ENCODE peak calls at places on chromosome 19, in seven cellular contexts. B, J, E, X, W, H and I are unnamed samples.

GRCh38 chr19:34429553-34429952 is 1.4 kb downstream of the UBA2 start:
- DNase-seq in X (no peak), W (no peak), H (no peak), J (no peak), E (no peak), B (no peak), I (no peak)

GRCh38 chr19:48635263-48635965 is 1.8 kb downstream of the DBP start:
- DNase-seq in W (peak), B (no peak), X (peak), H (peak), E (peak), J (peak), I (peak)

GRCh38 chr19:38388310-38389100 is at the start of gene SPRED3:
- DNase-seq in B (no peak), X (no peak), W (no peak), J (no peak), H (no peak), E (no peak), I (no peak)

GRCh38 chr19:55461974-55462628 is 659 bp upstream of the ISOC2 start:
- DNase-seq in X (no peak), E (no peak), B (no peak), W (no peak), J (no peak), H (no peak), I (no peak)

GRCh38 chr19:52099497-52100138 is 4.1 kb upstream of the ZNF841 start:
- DNase-seq in E (no peak), W (no peak), H (no peak), B (no peak), X (no peak), J (no peak), I (no peak)

GRCh38 chr19:43623889-43624670 is 4.7 kb upstream of the ZNF428 start:
- DNase-seq in H (no peak), J (no peak), X (no peak), E (no peak), B (no peak), W (no peak), I (no peak)

GRCh38 chr19:7544626-7545025 is 9.1 kb downstream of the PNPLA6 start:
- DNase-seq in B (no peak), H (no peak), X (no peak), J (no peak), W (no peak), E (no peak), I (no peak)

GRCh38 chr19:56106397-56106849 is 14.7 kb downstream of the ZNF787 start:
- DNase-seq in H (no peak), W (no peak), J (no peak), X (no peak), E (no peak), B (no peak), I (peak)

GRCh38 chr19:48415395-48415794 is 21.9 kb downstream of the GRIN2D start:
- DNase-seq in H (peak), X (no peak), B (no peak), J (peak), E (peak), W (peak), I (peak)

GRCh38 chr19:57477191-57478008 is at the start of gene ZNF772:
- DNase-seq in E (peak), J (peak), W (peak), X (peak), H (peak), B (peak), I (peak)

GRCh38 chr19:50001775-50002174 is 23.4 kb downstream of the VRK3 start:
- DNase-seq in W (no peak), H (no peak), E (no peak), X (no peak), J (no peak), B (no peak), I (no peak)

GRCh38 chr19:38653028-38653571 is 5.7 kb downstream of the ACTN4 start:
- DNase-seq in J (no peak), E (no peak), X (no peak), W (no peak), B (no peak), H (peak), I (peak)

GRCh38 chr19:51530616-51531015 is 854 bp downstream of the SIGLEC6 start:
- DNase-seq in H (no peak), E (no peak), X (no peak), B (no peak), J (no peak), W (no peak), I (no peak)

GRCh38 chr19:19062454-19063182 is 1.2 kb upstream of the SLC25A42 start:
- DNase-seq in J (peak), B (no peak), H (no peak), W (no peak), E (no peak), X (peak), I (no peak)

GRCh38 chr19:36151144-36152051 is 849 bp downstream of the COX7A1 start:
- DNase-seq in B (no peak), H (peak), J (no peak), X (no peak), W (no peak), E (peak), I (no peak)